ENCODE peak calls at places on chromosomes 11 and 22, in eight cellular contexts. One of them, this sample, is unnamed. For H3K4me1, the result is how much of the 10 kb centered on the place peaks cover.

GRCh38 chr22:16838073-16838472 is 12.9 kb upstream of the XKR3 start:
- DNase-seq in body of pancreas: no peak
- DNase-seq in tibial artery: no peak
- DNase-seq in adrenal gland: no peak
- DNase-seq in right atrium auricular region: no peak
- DNase-seq in pancreas: no peak
- DNase-seq in testis: no peak
- DNase-seq in cardiac muscle cell: no peak
- DNase-seq in this sample: no peak

GRCh38 chr11:12862761-12863469 is 146.2 kb upstream of the RASSF10 start:
- DNase-seq in body of pancreas: peak
- DNase-seq in tibial artery: no peak
- DNase-seq in adrenal gland: no peak
- DNase-seq in right atrium auricular region: no peak
- DNase-seq in pancreas: no peak
- DNase-seq in testis: peak
- DNase-seq in cardiac muscle cell: peak
- DNase-seq in this sample: peak

GRCh38 chr11:23124996-23125395 is 264.7 kb upstream of the CCDC179 start:
- DNase-seq in body of pancreas: no peak
- DNase-seq in tibial artery: no peak
- DNase-seq in adrenal gland: no peak
- DNase-seq in right atrium auricular region: no peak
- DNase-seq in pancreas: no peak
- DNase-seq in testis: no peak
- DNase-seq in cardiac muscle cell: no peak
- DNase-seq in this sample: no peak

GRCh38 chr22:47204002-47204979 is 441.8 kb downstream of the TBC1D22A start:
- DNase-seq in body of pancreas: peak
- DNase-seq in tibial artery: peak
- DNase-seq in adrenal gland: no peak
- DNase-seq in right atrium auricular region: peak
- DNase-seq in pancreas: no peak
- DNase-seq in testis: peak
- DNase-seq in cardiac muscle cell: no peak
- DNase-seq in this sample: no peak

GRCh38 chr11:125376856-125377255 is 119.2 kb downstream of the FEZ1 start:
- DNase-seq in body of pancreas: no peak
- DNase-seq in tibial artery: no peak
- DNase-seq in adrenal gland: no peak
- DNase-seq in right atrium auricular region: no peak
- DNase-seq in pancreas: no peak
- DNase-seq in testis: no peak
- DNase-seq in cardiac muscle cell: no peak
- DNase-seq in this sample: no peak

GRCh38 chr11:46920709-46921108 is 2.4 kb upstream of the LRP4 start:
- DNase-seq in body of pancreas: no peak
- DNase-seq in tibial artery: peak
- DNase-seq in adrenal gland: peak
- DNase-seq in right atrium auricular region: peak
- DNase-seq in pancreas: no peak
- DNase-seq in testis: peak
- DNase-seq in cardiac muscle cell: no peak
- DNase-seq in this sample: no peak

GRCh38 chr22:36387914-36388864 is at the start of gene MYH9:
- DNase-seq in body of pancreas: peak
- DNase-seq in tibial artery: peak
- DNase-seq in adrenal gland: peak
- DNase-seq in right atrium auricular region: peak
- DNase-seq in pancreas: peak
- DNase-seq in testis: peak
- DNase-seq in cardiac muscle cell: peak
- DNase-seq in this sample: peak

GRCh38 chr22:30304495-30305244 is 15.4 kb upstream of the CASTOR1 start:
- DNase-seq in body of pancreas: peak
- DNase-seq in tibial artery: peak
- DNase-seq in adrenal gland: no peak
- DNase-seq in right atrium auricular region: no peak
- DNase-seq in pancreas: no peak
- DNase-seq in testis: no peak
- DNase-seq in cardiac muscle cell: no peak
- DNase-seq in this sample: no peak

GRCh38 chr11:27456802-27457329 is 15.7 kb downstream of the LGR4 start:
- DNase-seq in body of pancreas: no peak
- DNase-seq in tibial artery: no peak
- DNase-seq in adrenal gland: no peak
- DNase-seq in right atrium auricular region: no peak
- DNase-seq in pancreas: no peak
- DNase-seq in testis: no peak
- DNase-seq in cardiac muscle cell: no peak
- DNase-seq in this sample: no peak

GRCh38 chr11:27459191-27459590 is 13.4 kb downstream of the LGR4 start:
- DNase-seq in body of pancreas: peak
- DNase-seq in tibial artery: no peak
- DNase-seq in adrenal gland: no peak
- DNase-seq in right atrium auricular region: no peak
- DNase-seq in pancreas: no peak
- DNase-seq in testis: no peak
- DNase-seq in cardiac muscle cell: no peak
- DNase-seq in this sample: no peak

GRCh38 chr11:27456140-27456801 is 16.3 kb downstream of the LGR4 start:
- DNase-seq in body of pancreas: no peak
- DNase-seq in tibial artery: no peak
- DNase-seq in adrenal gland: no peak
- DNase-seq in right atrium auricular region: no peak
- DNase-seq in pancreas: no peak
- DNase-seq in testis: no peak
- DNase-seq in cardiac muscle cell: no peak
- DNase-seq in this sample: no peak

GRCh38 chr11:27460158-27460565 is 12.4 kb downstream of the LGR4 start:
- DNase-seq in body of pancreas: peak
- DNase-seq in tibial artery: no peak
- DNase-seq in adrenal gland: no peak
- DNase-seq in right atrium auricular region: no peak
- DNase-seq in pancreas: peak
- DNase-seq in testis: no peak
- DNase-seq in cardiac muscle cell: no peak
- DNase-seq in this sample: no peak

DNA sequence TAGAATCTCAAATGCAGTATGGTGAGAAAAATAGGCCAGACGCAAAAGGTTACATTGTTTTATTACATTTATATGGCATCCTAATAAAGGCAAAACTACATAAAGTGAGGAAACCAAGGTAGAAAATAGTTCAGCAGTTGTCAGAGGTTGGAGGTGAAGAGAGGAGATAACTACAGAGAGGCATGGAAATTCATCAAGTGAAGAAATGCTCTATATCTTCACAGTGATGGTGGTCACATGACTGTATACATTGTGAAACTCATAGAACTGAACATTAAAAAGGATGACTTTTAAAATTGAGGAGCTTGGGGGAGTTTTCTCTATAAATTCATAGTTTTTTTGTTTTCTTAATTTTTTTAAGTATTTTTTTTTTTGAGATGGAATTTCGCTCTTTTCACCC is 14.4 kb downstream of the LGR4 start:
- DNase-seq in body of pancreas: no peak
- DNase-seq in tibial artery: no peak
- DNase-seq in adrenal gland: no peak
- DNase-seq in right atrium auricular region: no peak
- DNase-seq in pancreas: no peak
- DNase-seq in testis: no peak
- DNase-seq in cardiac muscle cell: no peak
- DNase-seq in this sample: no peak
- H3K4me3 ChIP-seq in body of pancreas: no peak
- H3K4me3 ChIP-seq in tibial artery: no peak
- H3K4me3 ChIP-seq in adrenal gland: no peak
- H3K4me3 ChIP-seq in right atrium auricular region: no peak
- H3K4me3 ChIP-seq in pancreas: no peak
- H3K4me3 ChIP-seq in testis: no peak
- H3K4me3 ChIP-seq in cardiac muscle cell: no peak
- H3K4me3 ChIP-seq in this sample: no peak

DNA sequence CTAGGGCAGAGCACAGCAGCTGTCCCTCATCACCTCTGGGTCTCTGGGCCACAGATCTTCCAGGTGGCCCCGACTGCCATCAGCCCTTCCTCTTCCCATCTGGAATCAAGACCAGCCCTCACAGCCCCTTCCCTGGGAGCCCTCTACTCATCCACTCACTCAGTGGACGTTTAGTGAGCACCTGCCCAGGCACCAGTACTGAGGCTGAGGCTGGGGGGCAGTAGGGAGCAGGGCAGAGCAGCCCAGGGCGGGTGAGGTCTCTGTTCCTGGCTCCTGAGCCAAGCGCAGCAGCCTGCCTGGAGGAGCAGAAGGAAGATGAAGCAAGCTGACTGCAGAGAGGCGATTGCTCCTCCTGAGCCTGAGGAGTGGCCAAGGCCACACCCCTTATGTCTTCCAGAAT is 5.5 kb downstream of the MAPK8IP2 start:
- DNase-seq in body of pancreas: no peak
- DNase-seq in tibial artery: no peak
- DNase-seq in adrenal gland: no peak
- DNase-seq in right atrium auricular region: no peak
- DNase-seq in pancreas: no peak
- DNase-seq in testis: no peak
- DNase-seq in cardiac muscle cell: no peak
- DNase-seq in this sample: no peak
- TF ChIP-seq CTCF in body of pancreas: no peak
- TF ChIP-seq CTCF in tibial artery: no peak
- TF ChIP-seq CTCF in adrenal gland: no peak
- TF ChIP-seq CTCF in right atrium auricular region: no peak
- TF ChIP-seq CTCF in pancreas: no peak
- TF ChIP-seq CTCF in testis: no peak
- TF ChIP-seq CTCF in cardiac muscle cell: peak
- TF ChIP-seq CTCF in this sample: no peak

GRCh38 chr11:128420277-128420676 is 167.1 kb downstream of the ETS1 start:
- DNase-seq in body of pancreas: no peak
- DNase-seq in tibial artery: no peak
- DNase-seq in adrenal gland: no peak
- DNase-seq in right atrium auricular region: no peak
- DNase-seq in pancreas: no peak
- DNase-seq in testis: no peak
- DNase-seq in cardiac muscle cell: no peak
- DNase-seq in this sample: no peak
- H3K4me1 ChIP-seq in body of pancreas: under half
- H3K4me1 ChIP-seq in tibial artery: under half
- H3K4me1 ChIP-seq in adrenal gland: under half
- H3K4me1 ChIP-seq in right atrium auricular region: under half
- H3K4me1 ChIP-seq in pancreas: under half
- H3K4me1 ChIP-seq in testis: under half
- H3K4me1 ChIP-seq in cardiac muscle cell: half or more
- H3K4me1 ChIP-seq in this sample: half or more

GRCh38 chr22:39229688-39230260 is 15.0 kb downstream of the PDGFB start:
- DNase-seq in body of pancreas: no peak
- DNase-seq in tibial artery: no peak
- DNase-seq in adrenal gland: no peak
- DNase-seq in right atrium auricular region: no peak
- DNase-seq in pancreas: no peak
- DNase-seq in testis: no peak
- DNase-seq in cardiac muscle cell: no peak
- DNase-seq in this sample: no peak
- H3K4me3 ChIP-seq in body of pancreas: no peak
- H3K4me3 ChIP-seq in tibial artery: no peak
- H3K4me3 ChIP-seq in adrenal gland: no peak
- H3K4me3 ChIP-seq in right atrium auricular region: no peak
- H3K4me3 ChIP-seq in pancreas: no peak
- H3K4me3 ChIP-seq in testis: no peak
- H3K4me3 ChIP-seq in cardiac muscle cell: no peak
- H3K4me3 ChIP-seq in this sample: no peak